ENCODE peak calls at places on chromosomes 13 and 19, in eight cellular contexts. W, I, X, B, S, Q, C and G are unnamed samples.

GRCh38 chr13:27043013-27043412 is 128.6 kb downstream of the USP12 start:
- DNase-seq in W (peak; percentile 98), I (no peak), X (peak; percentile 73), B (peak; percentile 92), S (no peak), Q (peak; percentile 98), C (no peak), G (peak; percentile 76)

GRCh38 chr13:105410602-105411001 is 1124.9 kb downstream of the EFNB2 start:
- DNase-seq in W (peak; percentile 45), I (peak; percentile 17), X (no peak), B (peak; percentile 67), S (no peak), Q (peak; percentile 67), C (no peak), G (peak; percentile 0)

GRCh38 chr13:102400619-102401125 is 1.2 kb downstream of the FGF14 start:
- DNase-seq in W (peak; percentile 47), I (no peak), X (peak; percentile 65), B (peak; percentile 15), S (no peak), Q (no peak), C (no peak), G (no peak)

GRCh38 chr13:32125746-32126145 is 94.2 kb downstream of the FRY start:
- DNase-seq in W (no peak), I (no peak), X (no peak), B (no peak), S (no peak), Q (peak; percentile 95), C (no peak), G (no peak)

GRCh38 chr19:1261863-1262686 is 7.1 kb upstream of the CIRBP start:
- DNase-seq in W (no peak), I (no peak), X (no peak), B (no peak), S (no peak), Q (peak; percentile 53), C (no peak), G (no peak)

GRCh38 chr13:30142502-30143211 is 164.7 kb downstream of the KATNAL1 start:
- DNase-seq in W (peak; percentile 92), I (no peak), X (peak; percentile 13), B (peak; percentile 99), S (no peak), Q (peak; percentile 98), C (no peak), G (peak; percentile 67)

GRCh38 chr19:44782729-44783128 is 5.0 kb downstream of the CBLC start:
- DNase-seq in W (no peak), I (no peak), X (no peak), B (no peak), S (no peak), Q (no peak), C (no peak), G (no peak)

GRCh38 chr19:9381367-9381785 is 18.6 kb downstream of the ZNF177 start:
- DNase-seq in W (no peak), I (no peak), X (no peak), B (peak; percentile 5), S (no peak), Q (peak; percentile 4), C (no peak), G (no peak)